ENCODE peak calls at places on chromosomes 13 and 19, in six cellular contexts. N, L, I, Q, V and G are unnamed samples.

GRCh38 chr19:39733841-39734240 is 4.0 kb downstream of the CLC start:
- DNase-seq in I (no peak), N (no peak), Q (no peak), L (no peak), V (no peak), G (no peak)

GRCh38 chr19:495440-496332 is 600 bp upstream of the MADCAM1 start:
- DNase-seq in N (no peak), V (no peak), I (no peak), Q (peak; percentile 43), L (peak; percentile 11), G (peak; percentile 58)

GRCh38 chr13:23339225-23339624 is 94.3 kb downstream of the SACS start:
- DNase-seq in Q (no peak), V (no peak), I (no peak), L (no peak), N (no peak), G (no peak)

GRCh38 chr19:10076535-10076934 is 9.6 kb upstream of the SHFL start:
- DNase-seq in I (no peak), Q (no peak), N (no peak), V (no peak), L (no peak), G (no peak)

GRCh38 chr19:8567522-8568172 is 9.6 kb downstream of the MYO1F start:
- DNase-seq in V (no peak), N (peak; percentile 69), I (no peak), L (no peak), Q (no peak), G (no peak)

GRCh38 chr19:48713041-48713863 is 6.3 kb downstream of the MAMSTR start:
- DNase-seq in I (no peak), L (peak; percentile 24), N (no peak), Q (peak; percentile 24), V (no peak), G (no peak)

GRCh38 chr13:109647046-109647445 is 139.3 kb downstream of the IRS2 start:
- DNase-seq in L (peak; percentile 86), N (no peak), Q (peak; percentile 33), V (no peak), I (no peak), G (no peak)

GRCh38 chr19:49272204-49272603 is 52.8 kb downstream of the SLC6A16 start:
- DNase-seq in Q (no peak), N (no peak), L (peak; percentile 40), I (no peak), V (peak; percentile 16), G (no peak)

GRCh38 chr13:98032168-98032567 is 78.7 kb downstream of the IPO5 start:
- DNase-seq in Q (no peak), I (no peak), L (no peak), N (no peak), V (no peak), G (no peak)

GRCh38 chr13:113744197-113745000 is 14.6 kb upstream of the TMEM255B start:
- DNase-seq in L (no peak), V (no peak), Q (no peak), N (no peak), I (no peak), G (peak; percentile 4)

DNA sequence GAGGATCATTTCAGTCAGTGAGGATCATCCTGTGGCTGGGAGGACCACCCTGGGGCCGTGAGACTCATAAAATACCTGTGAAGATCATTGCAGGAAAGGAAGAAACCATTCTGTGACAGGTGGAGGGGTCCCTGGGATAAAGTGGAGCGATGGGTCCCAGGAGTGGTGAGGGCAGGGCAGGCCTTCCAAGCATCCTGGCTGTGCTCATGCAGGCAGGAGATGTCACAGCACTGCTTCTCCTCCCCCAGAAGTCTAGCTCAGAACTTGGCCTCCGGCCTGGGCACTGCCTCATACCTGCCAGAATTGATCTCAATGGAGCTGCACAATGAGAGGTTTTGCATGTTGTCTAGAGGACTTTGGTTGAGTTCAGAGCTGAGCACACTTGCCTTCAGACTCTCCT is 11.1 kb downstream of the KLK1 start:
- DNase-seq in Q (no peak), N (no peak), I (no peak), V (no peak), L (no peak), G (no peak)
- H3K27me3 ChIP-seq in Q (peaks cover 51% of the 10 kb centered on the region), N (no peaks in the 10 kb centered on the region), I (peaks cover 34% of the 10 kb centered on the region), V (peaks cover 5% of the 10 kb centered on the region), L (no peaks in the 10 kb centered on the region), G (no peaks in the 10 kb centered on the region)

GRCh38 chr19:2475018-2475701 is 767 bp upstream of the GADD45B start:
- DNase-seq in L (peak; percentile 58), N (peak; percentile 63), V (no peak), Q (peak; percentile 57), I (peak; percentile 61), G (peak; percentile 66)

GRCh38 chr19:2474232-2475017 is 1.5 kb upstream of the GADD45B start:
- DNase-seq in V (no peak), I (peak; percentile 90), N (peak; percentile 84), L (peak; percentile 83), Q (peak; percentile 86), G (peak; percentile 96)

GRCh38 chr19:2477141-2477710 is 1.3 kb downstream of the GADD45B start:
- DNase-seq in I (peak; percentile 49), Q (peak; percentile 52), N (peak; percentile 48), L (no peak), V (no peak), G (no peak)

GRCh38 chr19:2476451-2477140 is 669 bp downstream of the GADD45B start:
- DNase-seq in L (peak; percentile 77), Q (peak; percentile 26), V (no peak), N (peak; percentile 53), I (peak; percentile 51), G (peak; percentile 38)

GRCh38 chr19:2475702-2476450 is at the start of gene GADD45B:
- DNase-seq in N (peak; percentile 99), L (peak; percentile 97), I (peak; percentile 97), Q (peak; percentile 94), V (no peak), G (peak; percentile 97)
- TF ChIP-seq CTCF in N (no peak), L (no peak), I (no peak), Q (no peak), V (no peak), G (no peak)

GRCh38 chr19:27774337-27774736 is 1438.6 kb downstream of the UQCRFS1 start:
- DNase-seq in N (no peak), Q (no peak), V (no peak), I (no peak), L (no peak), G (peak; percentile 60)

GRCh38 chr19:27772059-27772458 is 1440.9 kb downstream of the UQCRFS1 start:
- DNase-seq in V (no peak), L (no peak), Q (no peak), N (no peak), I (no peak), G (no peak)

GRCh38 chr19:27775395-27775794 is 1437.6 kb downstream of the UQCRFS1 start:
- DNase-seq in V (no peak), L (no peak), N (no peak), Q (no peak), I (no peak), G (peak; percentile 23)

GRCh38 chr19:27774827-27775226 is 1438.1 kb downstream of the UQCRFS1 start:
- DNase-seq in Q (no peak), N (no peak), I (no peak), L (no peak), V (no peak), G (peak; percentile 67)

GRCh38 chr19:27773318-27774094 is 1439.4 kb downstream of the UQCRFS1 start:
- DNase-seq in L (no peak), N (no peak), Q (no peak), I (no peak), V (no peak), G (no peak)
- H3K4me3 ChIP-seq in L (no peak overlapping the region), N (no peak overlapping the region), Q (no peak overlapping the region), I (no peak overlapping the region), V (no peak overlapping the region), G (no peak overlapping the region)

GRCh38 chr13:31110169-31110568 is 51.5 kb downstream of the HSPH1 start:
- DNase-seq in Q (no peak), L (no peak), V (no peak), N (no peak), I (no peak), G (no peak)

GRCh38 chr13:31110617-31111016 is 51.1 kb downstream of the HSPH1 start:
- DNase-seq in I (no peak), N (no peak), Q (no peak), V (no peak), L (no peak), G (peak; percentile 21)

GRCh38 chr13:31107109-31107508 is 54.6 kb downstream of the HSPH1 start:
- DNase-seq in V (no peak), L (no peak), I (no peak), Q (no peak), N (no peak), G (no peak)

GRCh38 chr13:31114641-31115040 is 47.1 kb downstream of the HSPH1 start:
- DNase-seq in Q (no peak), N (no peak), I (no peak), L (no peak), V (no peak), G (no peak)

DNA sequence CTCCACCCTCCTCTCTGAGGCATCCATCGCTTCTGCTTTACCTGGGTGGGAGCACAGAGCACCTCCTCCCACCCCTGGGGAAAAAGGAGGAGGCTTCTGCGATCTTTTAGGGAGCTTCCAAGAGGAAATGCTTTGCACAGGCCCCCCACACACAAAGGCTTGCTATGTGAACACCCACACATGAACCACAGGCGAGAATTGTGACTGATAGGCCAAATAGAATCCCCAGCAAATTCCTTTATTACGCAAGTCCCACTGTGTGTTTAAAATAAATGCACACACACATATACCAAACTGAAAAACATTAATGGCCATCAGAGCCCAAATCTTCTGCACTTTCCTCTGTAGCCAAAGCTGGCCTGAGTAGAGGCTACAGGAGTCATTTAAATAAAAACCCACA is 50.6 kb downstream of the HSPH1 start:
- DNase-seq in Q (no peak), N (no peak), I (no peak), L (peak; percentile 7), V (no peak), G (no peak)
- H3K27me3 ChIP-seq in Q (peaks cover 10% of the 10 kb centered on the region), N (no peaks in the 10 kb centered on the region), I (peaks cover 7% of the 10 kb centered on the region), L (peaks cover 15% of the 10 kb centered on the region), V (peaks cover 2% of the 10 kb centered on the region), G (no peaks in the 10 kb centered on the region)

GRCh38 chr13:31910633-31911032 is 120.9 kb upstream of the FRY start:
- DNase-seq in Q (no peak), I (no peak), L (no peak), N (no peak), V (no peak), G (no peak)
- TF ChIP-seq CTCF in Q (no peak), I (no peak), L (no peak), N (no peak), V (no peak), G (no peak)

GRCh38 chr19:14135355-14135754 is 1.0 kb downstream of the ASF1B start:
- DNase-seq in N (no peak), I (no peak), V (no peak), Q (no peak), L (no peak), G (no peak)
- H3K4me3 ChIP-seq in N (no peak overlapping the region), I (peak overlapping the region; percentile 65), V (peak overlapping the region; percentile 86), Q (peak overlapping the region; percentile 65), L (peak overlapping the region; percentile 79), G (peak overlapping the region; percentile 69)